ENCODE peak calls at places on chromosome 10, in nine cellular contexts. G is PC-3; P is ovary; I is hepatocyte; C is uterus; W is cardiac muscle cell; X is CD8-positive, alpha-beta T cell; D is esophagus squamous epithelium; Z is H1. E is an unnamed sample.
A peak's percentile ranks its signal among the peaks of the same experiment; 100 is the strongest.

GRCh38 chr10:24727811-24728210 is 4.1 kb upstream of the ARHGAP21 start:
- DNase-seq in G (no peak), P (no peak), I (peak; percentile 13), C (no peak), W (no peak), X (no peak), D (no peak), Z (no peak), E (no peak)

GRCh38 chr10:26448706-26449435 is 10.7 kb downstream of the APBB1IP start:
- DNase-seq in G (peak; percentile 8), P (no peak), I (no peak), C (no peak), W (no peak), X (peak; percentile 84), D (no peak), Z (no peak), E (no peak)

GRCh38 chr10:44184633-44185314 is 200.1 kb downstream of the CXCL12 start:
- DNase-seq in G (no peak), P (no peak), I (no peak), C (no peak), W (no peak), X (no peak), D (no peak), Z (peak; percentile 33), E (no peak)

GRCh38 chr10:119668461-119668860 is 17.3 kb downstream of the BAG3 start:
- DNase-seq in G (no peak), P (no peak), I (no peak), C (no peak), W (no peak), X (no peak), D (no peak), Z (no peak), E (no peak)

GRCh38 chr10:1256139-1256720 is 200.0 kb downstream of the WDR37 start:
- DNase-seq in G (no peak), P (no peak), I (no peak), C (no peak), W (no peak), X (no peak), D (no peak), Z (no peak), E (no peak)

GRCh38 chr10:24969732-24970330 is 17.4 kb upstream of the PRTFDC1 start:
- DNase-seq in G (no peak), P (no peak), I (no peak), C (no peak), W (no peak), X (no peak), D (no peak), Z (no peak), E (no peak)

GRCh38 chr10:116122126-116122525 is 150.9 kb downstream of the GFRA1 start:
- DNase-seq in G (no peak), P (no peak), I (no peak), C (no peak), W (no peak), X (no peak), D (no peak), Z (no peak), E (no peak)

GRCh38 chr10:31136951-31137885 is 105.6 kb upstream of the ZNF438 start:
- DNase-seq in G (no peak), P (no peak), I (no peak), C (no peak), W (peak; percentile 45), X (no peak), D (no peak), Z (no peak), E (no peak)

GRCh38 chr10:110010076-110011069 is 2.6 kb downstream of the ADD3 start:
- DNase-seq in G (no peak), P (no peak), I (no peak), C (no peak), W (no peak), X (peak; percentile 72), D (no peak), Z (no peak), E (no peak)

GRCh38 chr10:96858038-96858705 is 26.1 kb downstream of the LCOR start:
- DNase-seq in G (no peak), P (no peak), I (no peak), C (no peak), W (no peak), X (no peak), D (no peak), Z (no peak), E (no peak)

GRCh38 chr10:51683031-51683830 is 16.2 kb downstream of the CSTF2T start:
- DNase-seq in G (peak; percentile 84), P (peak; percentile 38), I (no peak), C (no peak), W (peak; percentile 78), X (no peak), D (no peak), Z (no peak), E (no peak)

GRCh38 chr10:88999629-89000028 is 9.0 kb downstream of the FAS start:
- DNase-seq in G (no peak), P (no peak), I (no peak), C (no peak), W (peak; percentile 65), X (no peak), D (no peak), Z (no peak), E (no peak)

GRCh38 chr10:95403690-95404459 is 113.1 kb upstream of the PDLIM1 start:
- DNase-seq in G (no peak), P (no peak), I (no peak), C (no peak), W (no peak), X (no peak), D (no peak), Z (no peak), E (no peak)

GRCh38 chr10:95405655-95406054 is 114.9 kb upstream of the PDLIM1 start:
- DNase-seq in G (no peak), P (no peak), I (no peak), C (no peak), W (no peak), X (no peak), D (no peak), Z (no peak), E (no peak)

GRCh38 chr10:95406651-95407280 is 116.0 kb upstream of the PDLIM1 start:
- DNase-seq in G (peak; percentile 91), P (peak; percentile 33), I (peak; percentile 72), C (no peak), W (peak; percentile 14), X (no peak), D (no peak), Z (no peak), E (peak; percentile 94)

GRCh38 chr10:95404460-95404858 is 113.7 kb upstream of the PDLIM1 start:
- DNase-seq in G (no peak), P (no peak), I (no peak), C (no peak), W (no peak), X (no peak), D (no peak), Z (no peak), E (no peak)

DNA sequence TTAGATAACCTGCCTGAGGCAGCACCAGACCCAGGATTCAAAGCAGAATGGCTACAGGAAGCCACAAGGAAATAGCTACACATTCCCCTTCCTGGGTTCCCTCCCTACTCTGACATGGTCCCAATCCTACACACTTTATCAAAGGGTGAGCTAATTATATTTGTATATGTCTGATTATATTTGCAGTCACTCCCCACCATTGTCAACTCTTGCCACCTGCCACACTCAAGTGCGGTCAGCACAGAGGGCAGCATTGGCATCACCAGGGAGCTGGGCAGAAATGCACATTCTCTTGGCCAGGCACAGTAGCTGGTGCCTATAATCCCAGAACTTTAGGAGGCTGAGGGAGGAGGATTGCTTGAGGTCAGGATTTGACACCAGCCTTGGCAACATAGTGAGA is 114.1 kb upstream of the PDLIM1 start:
- DNase-seq in G (no peak), P (no peak), I (no peak), C (no peak), W (no peak), X (no peak), D (no peak), Z (no peak), E (no peak)
- H3K4me1 ChIP-seq in G (peaks cover 45% of the 10 kb centered on the region), P (no peaks in the 10 kb centered on the region), I (no peaks in the 10 kb centered on the region), C (peaks cover 9% of the 10 kb centered on the region), W (peaks cover 18% of the 10 kb centered on the region), X (no peaks in the 10 kb centered on the region), D (peaks cover 39% of the 10 kb centered on the region), Z (peaks cover 4% of the 10 kb centered on the region), E (peaks cover 51% of the 10 kb centered on the region)

DNA sequence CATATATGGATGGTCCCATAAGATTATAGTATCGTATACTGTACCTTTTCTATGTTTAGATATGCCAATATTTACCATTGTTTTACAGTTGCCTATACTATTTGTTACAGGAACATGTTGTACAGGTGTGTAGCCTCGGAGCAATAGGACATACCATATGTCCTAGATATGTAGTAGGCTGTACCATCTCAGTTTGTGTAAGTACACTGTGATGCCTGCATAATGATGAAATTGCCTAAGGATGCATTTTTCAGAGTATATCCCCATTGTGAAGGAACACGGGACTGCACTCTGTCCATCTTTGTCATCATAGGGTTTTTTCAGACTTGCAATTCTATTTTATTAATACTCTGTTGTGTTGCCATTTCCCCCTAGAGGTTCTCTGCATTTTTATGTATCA is 50.1 kb downstream of the MCU start:
- DNase-seq in G (no peak), P (no peak), I (no peak), C (no peak), W (no peak), X (no peak), D (no peak), Z (no peak), E (no peak)
- H3K27ac ChIP-seq in G (no peak overlapping the region), P (no peak overlapping the region), I (no peak overlapping the region), C (no peak overlapping the region), W (no peak overlapping the region), X (no peak overlapping the region), D (no peak overlapping the region), Z (no peak overlapping the region), E (no peak overlapping the region)

GRCh38 chr10:69655124-69655867 is 25.2 kb downstream of the FAM241B start:
- DNase-seq in G (no peak), P (no peak), I (no peak), C (no peak), W (no peak), X (no peak), D (no peak), Z (no peak), E (no peak)

GRCh38 chr10:69654376-69654775 is 24.3 kb downstream of the FAM241B start:
- DNase-seq in G (no peak), P (no peak), I (no peak), C (no peak), W (no peak), X (no peak), D (no peak), Z (no peak), E (no peak)

GRCh38 chr10:69652111-69652856 is 22.2 kb downstream of the FAM241B start:
- DNase-seq in G (no peak), P (no peak), I (no peak), C (no peak), W (no peak), X (no peak), D (no peak), Z (no peak), E (no peak)

GRCh38 chr10:69652857-69653199 is 22.8 kb downstream of the FAM241B start:
- DNase-seq in G (no peak), P (no peak), I (no peak), C (no peak), W (no peak), X (no peak), D (no peak), Z (no peak), E (no peak)

GRCh38 chr10:69653561-69653960 is 23.5 kb downstream of the FAM241B start:
- DNase-seq in G (no peak), P (no peak), I (no peak), C (no peak), W (no peak), X (no peak), D (no peak), Z (no peak), E (no peak)
- H3K4me1 ChIP-seq in G (no peaks in the 10 kb centered on the region), P (no peaks in the 10 kb centered on the region), I (no peaks in the 10 kb centered on the region), C (no peaks in the 10 kb centered on the region), W (peaks cover 60% of the 10 kb centered on the region), X (peaks cover 16% of the 10 kb centered on the region), D (no peaks in the 10 kb centered on the region), Z (peaks cover 7% of the 10 kb centered on the region), E (no peaks in the 10 kb centered on the region)

GRCh38 chr10:14676732-14677131 is 98.0 kb downstream of the FAM107B start:
- DNase-seq in G (no peak), P (no peak), I (no peak), C (no peak), W (no peak), X (no peak), D (no peak), Z (no peak), E (no peak)
- H3K27ac ChIP-seq in G (no peak overlapping the region), P (no peak overlapping the region), I (no peak overlapping the region), C (no peak overlapping the region), W (no peak overlapping the region), X (no peak overlapping the region), D (no peak overlapping the region), Z (no peak overlapping the region), E (no peak overlapping the region)

E was measured in ascending aorta.